ENCODE peak calls at places on chromosomes 2 and 18, in four cellular contexts. Y is HepG2, E is WTC11, N is K562. A is an unnamed sample.

GRCh38 chr18:75130591-75131274 is 78.2 kb downstream of the PTGR3 start:
- DNase-seq in Y (no peak), E (no peak), N (no peak), A (no peak)

GRCh38 chr2:188765522-188765921 is 208.7 kb upstream of the COL3A1 start:
- DNase-seq in Y (peak; percentile 15), E (peak; percentile 13), N (no peak), A (peak; percentile 21)

GRCh38 chr2:117774716-117775115 is 39.8 kb upstream of the DDX18 start:
- DNase-seq in Y (no peak), E (no peak), N (no peak), A (no peak)

GRCh38 chr2:64341461-64341860 is 112.5 kb upstream of the LGALSL start:
- DNase-seq in Y (no peak), E (no peak), N (no peak), A (no peak)

GRCh38 chr18:8990276-8991031 is 112.0 kb upstream of the NDUFV2 start:
- DNase-seq in Y (no peak), E (no peak), N (no peak), A (no peak)

GRCh38 chr2:9288681-9289338 is 82.2 kb downstream of the ASAP2 start:
- DNase-seq in Y (no peak), E (no peak), N (no peak), A (no peak)

GRCh38 chr2:15331787-15332186 is 229.3 kb downstream of the NBAS start:
- DNase-seq in Y (no peak), E (no peak), N (no peak), A (no peak)

GRCh38 chr2:36831185-36831584 is 134.7 kb downstream of the VIT start:
- DNase-seq in Y (no peak), E (no peak), N (no peak), A (no peak)

GRCh38 chr2:624551-625347 is 52.5 kb downstream of the TMEM18 start:
- DNase-seq in Y (no peak), E (no peak), N (no peak), A (no peak)

GRCh38 chr2:197498937-197499593 is 575 bp downstream of the HSPD1 start:
- DNase-seq in Y (peak; percentile 57), E (peak; percentile 57), N (peak; percentile 17), A (peak; percentile 40)

GRCh38 chr2:59776726-59777008 is 776.8 kb downstream of the BCL11A start:
- DNase-seq in Y (no peak), E (no peak), N (no peak), A (no peak)

GRCh38 chr18:36828157-36828629 is 609 bp downstream of the TPGS2 start:
- DNase-seq in Y (peak; percentile 16), E (peak; percentile 38), N (no peak), A (peak; percentile 59)

GRCh38 chr2:128661955-128662564 is 343.4 kb upstream of the HS6ST1 start:
- DNase-seq in Y (no peak), E (no peak), N (no peak), A (no peak)

GRCh38 chr18:7940379-7940778 is 373.3 kb downstream of the PTPRM start:
- DNase-seq in Y (no peak), E (no peak), N (no peak), A (no peak)

GRCh38 chr2:224046752-224047151 is 7.7 kb upstream of the SERPINE2 start:
- DNase-seq in Y (no peak), E (no peak), N (no peak), A (no peak)

GRCh38 chr18:9516437-9517064 is 41.2 kb downstream of the RALBP1 start:
- DNase-seq in Y (peak; percentile 14), E (no peak), N (peak; percentile 51), A (peak; percentile 22)

GRCh38 chr2:110804915-110805314 is 72.5 kb downstream of the ACOXL start:
- DNase-seq in Y (no peak), E (no peak), N (no peak), A (no peak)

GRCh38 chr18:2337552-2338141 is 233.7 kb downstream of the METTL4 start:
- DNase-seq in Y (peak; percentile 17), E (peak; percentile 66), N (peak; percentile 37), A (peak; percentile 16)

GRCh38 chr2:73984922-73985317 is 210 bp downstream of the TET3 start:
- DNase-seq in Y (peak; percentile 26), E (peak; percentile 47), N (no peak), A (peak; percentile 42)

GRCh38 chr18:59907172-59907571 is 7.4 kb downstream of the PMAIP1 start:
- DNase-seq in Y (no peak), E (no peak), N (no peak), A (no peak)

GRCh38 chr2:28055325-28055970 is 164.9 kb downstream of the BABAM2 start:
- DNase-seq in Y (no peak), E (no peak), N (no peak), A (no peak)

GRCh38 chr2:46555011-46555410 is 75.6 kb downstream of the TMEM247 start:
- DNase-seq in Y (no peak), E (peak; percentile 62), N (no peak), A (no peak)

GRCh38 chr18:72140007-72140406 is 404.1 kb downstream of the CBLN2 start:
- DNase-seq in Y (no peak), E (no peak), N (no peak), A (no peak)

GRCh38 chr2:231386446-231386845 is 9.1 kb upstream of the B3GNT7 start:
- DNase-seq in Y (no peak), E (no peak), N (no peak), A (no peak)

GRCh38 chr2:151239624-151240023 is 22.0 kb downstream of the RBM43 start:
- DNase-seq in Y (no peak), E (no peak), N (no peak), A (no peak)

GRCh38 chr2:238441262-238442114 is 14.8 kb downstream of the ASB1 start:
- DNase-seq in Y (peak; percentile 88), E (no peak), N (no peak), A (peak; percentile 24)

GRCh38 chr2:218392459-218392858 is 7.2 kb upstream of the CTDSP1 start:
- DNase-seq in Y (no peak), E (no peak), N (no peak), A (no peak)

GRCh38 chr2:150916997-150917396 is 344.7 kb downstream of the RBM43 start:
- DNase-seq in Y (no peak), E (no peak), N (no peak), A (no peak)

GRCh38 chr2:28280576-28280975 is 112.1 kb upstream of the FOSL2 start:
- DNase-seq in Y (no peak), E (no peak), N (no peak), A (no peak)

GRCh38 chr2:27083410-27084296 is 2.9 kb upstream of the KHK start:
- DNase-seq in Y (peak; percentile 51), E (no peak), N (no peak), A (no peak)

GRCh38 chr18:23927821-23928746 is 86.5 kb upstream of the TTC39C start:
- DNase-seq in Y (no peak), E (no peak), N (no peak), A (no peak)

GRCh38 chr2:118732432-118732831 is 115.0 kb downstream of the EN1 start:
- DNase-seq in Y (no peak), E (no peak), N (no peak), A (no peak)

GRCh38 chr2:110943070-110943634 is 177.6 kb upstream of the BCL2L11 start:
- DNase-seq in Y (no peak), E (no peak), N (no peak), A (no peak)

GRCh38 chr2:133518646-133519344 is 49.5 kb downstream of the NCKAP5 start:
- DNase-seq in Y (no peak), E (no peak), N (no peak), A (no peak)

GRCh38 chr2:98907966-98908905 is 27.8 kb downstream of the CRACDL start:
- DNase-seq in Y (no peak), E (no peak), N (no peak), A (no peak)

GRCh38 chr2:22525676-22526075 is 859.3 kb upstream of the KLHL29 start:
- DNase-seq in Y (no peak), E (no peak), N (no peak), A (no peak)

GRCh38 chr2:1584691-1585485 is 159.4 kb downstream of the PXDN start:
- DNase-seq in Y (no peak), E (no peak), N (no peak), A (no peak)

GRCh38 chr2:217103752-217104540 is 244.1 kb upstream of the TNP1 start:
- DNase-seq in Y (no peak), E (no peak), N (no peak), A (no peak)

GRCh38 chr2:109341904-109342303 is 212.9 kb downstream of the SH3RF3 start:
- DNase-seq in Y (no peak), E (no peak), N (no peak), A (no peak)
- TF ChIP-seq ELF4 in Y (no peak), E (no peak), N (no peak), A (no peak)

GRCh38 chr18:76354348-76354747 is 140.7 kb downstream of the ZNF516 start:
- DNase-seq in Y (no peak), E (no peak), N (no peak), A (no peak)
- TF ChIP-seq ELF4 in Y (no peak), E (no peak), N (no peak), A (no peak)

DNA sequence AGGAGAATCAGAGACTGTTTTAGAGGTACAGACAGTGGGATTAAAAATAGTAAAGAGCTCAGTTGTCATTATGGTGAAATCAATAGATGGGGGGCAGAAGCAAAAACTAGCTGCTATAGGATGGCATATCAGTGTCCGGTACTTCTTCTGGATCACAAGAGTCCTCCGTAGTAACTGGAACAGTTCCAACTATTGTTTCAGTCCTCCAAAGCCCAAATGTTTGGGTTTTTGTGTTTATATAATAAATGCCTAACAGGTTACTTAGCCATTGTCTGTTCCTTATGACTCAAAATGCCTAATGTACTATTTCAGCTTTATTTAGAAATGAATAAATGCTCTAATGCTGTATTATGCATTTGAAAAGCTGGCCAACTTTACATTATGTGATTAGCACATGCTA is 401.2 kb downstream of the PTH2R start:
- DNase-seq in Y (no peak), E (no peak), N (no peak), A (no peak)
- TF ChIP-seq ELF4 in Y (no peak), E (no peak), N (no peak), A (no peak)

DNA sequence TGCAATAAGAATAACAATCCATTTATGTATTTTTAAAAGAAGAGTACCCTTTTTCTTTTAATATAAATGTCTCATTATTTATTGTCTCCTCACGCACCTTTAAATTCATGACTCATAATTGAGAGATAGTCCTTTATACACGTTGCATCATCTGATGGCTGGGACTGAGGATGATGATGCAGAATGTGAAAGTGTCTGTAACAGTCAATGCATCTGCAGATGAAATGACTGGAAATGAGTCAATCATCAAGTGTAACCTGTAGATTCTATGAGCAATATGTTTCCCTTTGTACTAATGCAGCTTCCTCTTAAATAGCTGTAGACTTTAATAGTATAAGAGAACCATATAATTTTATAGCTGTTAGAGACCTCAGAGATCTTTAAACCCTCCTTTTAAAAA is 26.1 kb upstream of the SYT4 start:
- DNase-seq in Y (no peak), E (no peak), N (no peak), A (no peak)
- TF ChIP-seq ELF4 in Y (no peak), E (no peak), N (no peak), A (no peak)

GRCh38 chr2:201502713-201503112 is 51.2 kb downstream of the STRADB start:
- DNase-seq in Y (no peak), E (no peak), N (no peak), A (no peak)

GRCh38 chr2:201500534-201500933 is 49.0 kb downstream of the STRADB start:
- DNase-seq in Y (no peak), E (no peak), N (no peak), A (no peak)

GRCh38 chr2:201496785-201497184 is 45.2 kb downstream of the STRADB start:
- DNase-seq in Y (no peak), E (no peak), N (no peak), A (no peak)
- TF ChIP-seq ELF4 in Y (no peak), E (no peak), N (no peak), A (no peak)